ENCODE peak calls at places on chromosomes 2 and 18, in eight cellular contexts. Z is AG04449, Q is GM10248, L is AG09319, K is BJ, F is fibroblast of villous mesenchyme, A is H1, V is cardiac muscle cell. E is an unnamed sample.

GRCh38 chr18:5604778-5605177 is 61.0 kb upstream of the EPB41L3 start:
- DNase-seq in K (no peak), L (no peak), F (no peak), A (no peak), Z (no peak), V (no peak), Q (no peak), E (no peak)

GRCh38 chr18:13610517-13610916 is 115.8 kb downstream of the FAM210A start:
- DNase-seq in F (no peak), K (no peak), A (no peak), Z (no peak), Q (no peak), V (no peak), L (no peak), E (no peak)

GRCh38 chr2:168160897-168161296 is 86.5 kb downstream of the STK39 start:
- DNase-seq in K (no peak), F (no peak), V (no peak), Q (no peak), L (no peak), A (no peak), Z (no peak), E (no peak)

GRCh38 chr2:197904446-197904845 is 100.1 kb downstream of the PLCL1 start:
- DNase-seq in K (no peak), F (no peak), V (no peak), Q (no peak), L (no peak), Z (no peak), A (no peak), E (no peak)

GRCh38 chr2:33222309-33222708 is 254.1 kb upstream of the RASGRP3 start:
- DNase-seq in K (no peak), Q (no peak), F (no peak), V (no peak), A (no peak), Z (no peak), L (no peak), E (no peak)

GRCh38 chr2:42828487-42829416 is 36.4 kb upstream of the HAAO start:
- DNase-seq in Z (no peak), L (no peak), V (peak), Q (peak), F (peak), A (peak), K (no peak), E (peak)

GRCh38 chr2:49972699-49973098 is 818.4 kb upstream of the FSHR start:
- DNase-seq in F (no peak), Z (no peak), K (no peak), A (no peak), Q (no peak), L (no peak), V (no peak), E (peak)

GRCh38 chr18:77033575-77033974 is 99.0 kb downstream of the MBP start:
- DNase-seq in L (no peak), F (no peak), K (no peak), Q (no peak), A (no peak), V (no peak), Z (no peak), E (no peak)

GRCh38 chr2:85537600-85538506 is 1.1 kb upstream of the MAT2A start:
- DNase-seq in Z (no peak), F (peak), L (no peak), A (peak), V (peak), Q (peak), K (no peak), E (peak)

GRCh38 chr2:84055816-84056215 is 403.3 kb downstream of the SUCLG1 start:
- DNase-seq in Q (no peak), L (no peak), Z (no peak), K (no peak), V (no peak), F (no peak), A (no peak), E (no peak)

GRCh38 chr2:26575836-26576564 is 65.2 kb downstream of the CIB4 start:
- DNase-seq in K (no peak), V (no peak), L (no peak), Z (no peak), Q (no peak), A (no peak), F (no peak), E (no peak)

DNA sequence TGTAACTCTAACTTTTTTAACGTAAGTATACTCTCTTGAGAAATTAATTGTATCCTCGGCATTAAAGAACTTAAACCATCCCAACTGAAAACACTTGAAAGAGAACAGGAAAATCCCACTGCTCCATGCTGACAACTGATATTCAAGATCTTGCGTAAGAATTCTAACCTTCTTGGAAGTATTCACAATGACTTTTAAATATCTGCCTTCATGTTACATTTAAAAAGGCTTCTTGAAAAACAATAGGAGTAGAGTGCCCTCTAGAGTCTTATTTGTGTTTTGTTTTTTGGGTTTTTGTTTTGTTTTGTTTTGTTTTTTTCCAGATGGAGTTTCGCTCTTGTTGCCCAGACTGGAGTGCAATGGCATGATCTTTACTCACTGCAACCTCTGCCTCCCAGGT is 65.4 kb upstream of the DNAJC10 start:
- DNase-seq in Q (no peak), A (no peak), L (peak), Z (peak), V (peak), F (peak), K (peak), E (no peak)
- TF ChIP-seq CTCF in Q (peak), A (peak), L (peak), Z (no peak), V (peak), F (peak), K (peak), E (peak)

GRCh38 chr2:73285162-73285739 is 973 bp upstream of the FBXO41 start:
- DNase-seq in Z (no peak), A (no peak), V (no peak), Q (peak), F (no peak), L (no peak), K (no peak), E (no peak)
- TF ChIP-seq CTCF in Z (no peak), A (no peak), V (no peak), Q (no peak), F (no peak), L (no peak), K (no peak), E (no peak)

DNA sequence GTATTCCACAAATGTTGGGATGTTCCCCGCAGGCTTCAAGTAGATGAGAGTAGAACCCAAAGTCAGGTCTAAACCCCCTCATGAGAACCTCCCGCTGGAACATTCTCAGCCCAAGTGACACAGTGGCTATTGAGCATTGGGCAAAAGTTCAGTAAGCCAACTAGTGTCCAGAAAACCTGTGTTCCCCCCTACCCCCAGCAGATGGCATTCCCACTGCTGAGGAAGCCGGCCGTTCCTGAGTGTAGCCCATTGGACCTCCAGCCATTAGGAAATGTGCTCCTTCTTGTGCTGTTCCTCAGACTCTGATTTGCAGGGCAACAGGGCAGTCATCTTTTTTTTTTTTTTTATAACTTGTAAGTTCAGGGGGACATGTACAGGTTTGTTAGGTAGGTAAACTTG is 152.1 kb downstream of the NCK2 start:
- DNase-seq in V (no peak), L (no peak), K (no peak), Z (no peak), A (no peak), Q (no peak), F (no peak), E (no peak)
- TF ChIP-seq CTCF in V (no peak), L (no peak), K (no peak), Z (no peak), A (peak), Q (no peak), F (no peak), E (no peak)

GRCh38 chr2:13542061-13542460 is 825.3 kb downstream of the TRIB2 start:
- DNase-seq in A (no peak), L (no peak), F (no peak), V (no peak), Q (no peak), K (no peak), Z (no peak), E (no peak)

GRCh38 chr2:13545320-13545719 is 828.6 kb downstream of the TRIB2 start:
- DNase-seq in Z (no peak), K (no peak), V (no peak), Q (no peak), F (no peak), L (no peak), A (no peak), E (no peak)

GRCh38 chr2:13542642-13543041 is 825.9 kb downstream of the TRIB2 start:
- DNase-seq in A (no peak), L (no peak), Q (no peak), V (no peak), Z (no peak), F (no peak), K (no peak), E (no peak)

GRCh38 chr2:13546131-13546530 is 829.4 kb downstream of the TRIB2 start:
- DNase-seq in L (no peak), K (no peak), Q (no peak), F (no peak), V (no peak), Z (no peak), A (no peak), E (no peak)

DNA sequence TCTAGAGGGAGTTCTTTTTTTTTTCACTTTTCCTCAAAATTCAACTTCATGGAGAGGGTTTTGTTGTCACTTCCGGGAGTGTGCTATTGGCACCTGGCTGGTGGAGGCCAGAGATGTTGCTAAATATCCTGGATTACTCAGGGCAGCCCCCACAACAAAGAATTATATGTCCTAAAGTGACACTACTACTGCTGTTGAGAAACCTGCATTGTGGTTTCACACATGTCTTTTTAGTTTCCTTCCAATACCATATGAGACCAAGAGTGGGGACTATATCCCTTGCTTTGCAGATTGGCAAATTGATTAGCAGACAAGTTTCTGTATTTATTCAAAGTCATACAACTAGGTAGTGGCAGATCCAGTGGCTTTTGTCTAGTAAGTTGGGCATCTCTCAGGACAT is 826.8 kb downstream of the TRIB2 start:
- DNase-seq in A (no peak), K (no peak), Z (no peak), V (no peak), F (no peak), L (no peak), Q (no peak), E (no peak)
- TF ChIP-seq CTCF in A (no peak), K (no peak), Z (no peak), V (no peak), F (no peak), L (no peak), Q (no peak), E (no peak)

GRCh38 chr18:57956495-57956894 is 87.5 kb upstream of the NEDD4L start:
- DNase-seq in L (no peak), Q (no peak), Z (no peak), K (no peak), V (no peak), F (no peak), A (no peak), E (no peak)

GRCh38 chr18:57957210-57957609 is 86.8 kb upstream of the NEDD4L start:
- DNase-seq in A (no peak), Z (no peak), K (no peak), Q (no peak), L (no peak), V (no peak), F (no peak), E (no peak)

GRCh38 chr18:57961411-57961810 is 82.6 kb upstream of the NEDD4L start:
- DNase-seq in V (no peak), K (no peak), L (no peak), Q (no peak), Z (no peak), F (no peak), A (no peak), E (no peak)

GRCh38 chr18:57961876-57962505 is 82.0 kb upstream of the NEDD4L start:
- DNase-seq in V (no peak), F (no peak), K (no peak), A (no peak), Q (no peak), L (no peak), Z (no peak), E (no peak)

DNA sequence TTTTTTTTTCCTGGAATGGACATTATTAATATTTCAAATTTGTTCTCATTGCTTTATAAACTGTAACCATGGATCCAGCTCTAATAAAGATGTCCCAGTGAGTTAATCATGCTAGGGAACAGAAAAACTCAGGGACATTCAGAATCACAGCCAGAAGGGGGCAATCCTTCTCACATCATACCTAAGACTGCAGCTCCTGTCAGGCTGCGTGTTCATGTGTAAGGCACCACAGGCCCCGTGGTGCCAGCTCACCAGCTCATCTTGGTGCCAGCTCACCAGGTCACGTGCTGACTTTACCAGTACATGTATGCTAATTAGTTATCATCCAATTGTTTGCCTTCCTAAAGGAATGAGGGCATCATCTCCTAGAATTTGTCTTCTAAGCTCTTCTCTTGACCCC is 84.7 kb upstream of the NEDD4L start:
- DNase-seq in Q (peak), A (no peak), K (no peak), F (peak), Z (no peak), L (peak), V (peak), E (no peak)
- TF ChIP-seq CTCF in Q (peak), A (peak), K (peak), F (peak), Z (peak), L (peak), V (peak), E (peak)

E was measured in glutamatergic neuron.